ENCODE peak calls at places on chromosomes 6 and 20, in seven cellular contexts. One of them, this sample, is unnamed.

GRCh38 chr6:22141271-22141745 is 155.5 kb downstream of the PRL start:
- DNase-seq in B cell: no peak
- DNase-seq in ovary: no peak
- DNase-seq in left ventricle myocardium inferior: no peak
- DNase-seq in heart left ventricle: peak
- DNase-seq in GM10248: no peak
- DNase-seq in Calu3: peak
- DNase-seq in this sample: no peak

GRCh38 chr20:32570401-32571190 is 14.5 kb downstream of the NOL4L start:
- DNase-seq in B cell: no peak
- DNase-seq in ovary: no peak
- DNase-seq in left ventricle myocardium inferior: no peak
- DNase-seq in heart left ventricle: no peak
- DNase-seq in GM10248: no peak
- DNase-seq in Calu3: no peak
- DNase-seq in this sample: no peak

GRCh38 chr6:131807644-131808459 is at the start of gene ENPP1:
- DNase-seq in B cell: peak
- DNase-seq in ovary: peak
- DNase-seq in left ventricle myocardium inferior: peak
- DNase-seq in heart left ventricle: peak
- DNase-seq in GM10248: peak
- DNase-seq in Calu3: peak
- DNase-seq in this sample: peak

GRCh38 chr20:10005885-10006284 is 28.9 kb upstream of the ANKEF1 start:
- DNase-seq in B cell: no peak
- DNase-seq in ovary: no peak
- DNase-seq in left ventricle myocardium inferior: no peak
- DNase-seq in heart left ventricle: no peak
- DNase-seq in GM10248: no peak
- DNase-seq in Calu3: no peak
- DNase-seq in this sample: no peak

GRCh38 chr6:47464052-47464451 is 13.5 kb upstream of the CD2AP start:
- DNase-seq in B cell: no peak
- DNase-seq in ovary: no peak
- DNase-seq in left ventricle myocardium inferior: no peak
- DNase-seq in heart left ventricle: no peak
- DNase-seq in GM10248: no peak
- DNase-seq in Calu3: no peak
- DNase-seq in this sample: no peak

GRCh38 chr20:32575805-32576204 is 9.3 kb downstream of the NOL4L start:
- DNase-seq in B cell: no peak
- DNase-seq in ovary: no peak
- DNase-seq in left ventricle myocardium inferior: no peak
- DNase-seq in heart left ventricle: no peak
- DNase-seq in GM10248: no peak
- DNase-seq in Calu3: no peak
- DNase-seq in this sample: no peak

GRCh38 chr20:62065669-62066338 is at the start of gene TAF4:
- DNase-seq in B cell: peak
- DNase-seq in ovary: peak
- DNase-seq in left ventricle myocardium inferior: peak
- DNase-seq in heart left ventricle: peak
- DNase-seq in GM10248: peak
- DNase-seq in Calu3: peak
- DNase-seq in this sample: peak

GRCh38 chr6:163843194-163843593 is 428.7 kb downstream of the QKI start:
- DNase-seq in B cell: no peak
- DNase-seq in ovary: no peak
- DNase-seq in left ventricle myocardium inferior: no peak
- DNase-seq in heart left ventricle: no peak
- DNase-seq in GM10248: no peak
- DNase-seq in Calu3: no peak
- DNase-seq in this sample: no peak

GRCh38 chr20:19784511-19785172 is 26.6 kb downstream of the RIN2 start:
- DNase-seq in B cell: peak
- DNase-seq in ovary: peak
- DNase-seq in left ventricle myocardium inferior: peak
- DNase-seq in heart left ventricle: peak
- DNase-seq in GM10248: peak
- DNase-seq in Calu3: peak
- DNase-seq in this sample: peak

GRCh38 chr6:114159727-114160126 is 183.1 kb downstream of the HS3ST5 start:
- DNase-seq in B cell: no peak
- DNase-seq in ovary: no peak
- DNase-seq in left ventricle myocardium inferior: no peak
- DNase-seq in heart left ventricle: no peak
- DNase-seq in GM10248: no peak
- DNase-seq in Calu3: no peak
- DNase-seq in this sample: no peak

GRCh38 chr6:46269447-46270229 is 98.9 kb upstream of the ENPP5 start:
- DNase-seq in B cell: no peak
- DNase-seq in ovary: peak
- DNase-seq in left ventricle myocardium inferior: peak
- DNase-seq in heart left ventricle: peak
- DNase-seq in GM10248: no peak
- DNase-seq in Calu3: no peak
- DNase-seq in this sample: no peak

GRCh38 chr6:8299034-8299433 is 136.3 kb downstream of the SLC35B3 start:
- DNase-seq in B cell: no peak
- DNase-seq in ovary: no peak
- DNase-seq in left ventricle myocardium inferior: no peak
- DNase-seq in heart left ventricle: no peak
- DNase-seq in GM10248: no peak
- DNase-seq in Calu3: no peak
- DNase-seq in this sample: no peak

GRCh38 chr20:39785252-39785917 is 823.2 kb downstream of the DHX35 start:
- DNase-seq in B cell: no peak
- DNase-seq in ovary: no peak
- DNase-seq in left ventricle myocardium inferior: no peak
- DNase-seq in heart left ventricle: no peak
- DNase-seq in GM10248: no peak
- DNase-seq in Calu3: no peak
- DNase-seq in this sample: no peak
- TF ChIP-seq CTCF in B cell: no peak
- TF ChIP-seq CTCF in ovary: no peak
- TF ChIP-seq CTCF in left ventricle myocardium inferior: no peak
- TF ChIP-seq CTCF in heart left ventricle: no peak
- TF ChIP-seq CTCF in GM10248: no peak
- TF ChIP-seq CTCF in Calu3: no peak
- TF ChIP-seq CTCF in this sample: no peak

GRCh38 chr6:155177369-155177961 is 86.3 kb upstream of the CLDN20 start:
- DNase-seq in B cell: no peak
- DNase-seq in ovary: no peak
- DNase-seq in left ventricle myocardium inferior: no peak
- DNase-seq in heart left ventricle: no peak
- DNase-seq in GM10248: no peak
- DNase-seq in Calu3: peak
- DNase-seq in this sample: no peak
- TF ChIP-seq CTCF in B cell: peak
- TF ChIP-seq CTCF in ovary: peak
- TF ChIP-seq CTCF in left ventricle myocardium inferior: peak
- TF ChIP-seq CTCF in heart left ventricle: peak
- TF ChIP-seq CTCF in GM10248: peak
- TF ChIP-seq CTCF in Calu3: peak
- TF ChIP-seq CTCF in this sample: peak

GRCh38 chr20:40648505-40649072 is 40.4 kb downstream of the MAFB start:
- DNase-seq in B cell: no peak
- DNase-seq in ovary: no peak
- DNase-seq in left ventricle myocardium inferior: no peak
- DNase-seq in heart left ventricle: no peak
- DNase-seq in GM10248: no peak
- DNase-seq in Calu3: no peak
- DNase-seq in this sample: no peak
- TF ChIP-seq CTCF in B cell: no peak
- TF ChIP-seq CTCF in ovary: no peak
- TF ChIP-seq CTCF in left ventricle myocardium inferior: no peak
- TF ChIP-seq CTCF in heart left ventricle: no peak
- TF ChIP-seq CTCF in GM10248: no peak
- TF ChIP-seq CTCF in Calu3: no peak
- TF ChIP-seq CTCF in this sample: no peak

GRCh38 chr6:55531496-55531895 is 47.5 kb downstream of the HMGCLL1 start:
- DNase-seq in B cell: no peak
- DNase-seq in ovary: no peak
- DNase-seq in left ventricle myocardium inferior: no peak
- DNase-seq in heart left ventricle: no peak
- DNase-seq in GM10248: no peak
- DNase-seq in Calu3: no peak
- DNase-seq in this sample: no peak

GRCh38 chr6:55524441-55524840 is 54.6 kb downstream of the HMGCLL1 start:
- DNase-seq in B cell: no peak
- DNase-seq in ovary: no peak
- DNase-seq in left ventricle myocardium inferior: no peak
- DNase-seq in heart left ventricle: no peak
- DNase-seq in GM10248: no peak
- DNase-seq in Calu3: no peak
- DNase-seq in this sample: no peak

DNA sequence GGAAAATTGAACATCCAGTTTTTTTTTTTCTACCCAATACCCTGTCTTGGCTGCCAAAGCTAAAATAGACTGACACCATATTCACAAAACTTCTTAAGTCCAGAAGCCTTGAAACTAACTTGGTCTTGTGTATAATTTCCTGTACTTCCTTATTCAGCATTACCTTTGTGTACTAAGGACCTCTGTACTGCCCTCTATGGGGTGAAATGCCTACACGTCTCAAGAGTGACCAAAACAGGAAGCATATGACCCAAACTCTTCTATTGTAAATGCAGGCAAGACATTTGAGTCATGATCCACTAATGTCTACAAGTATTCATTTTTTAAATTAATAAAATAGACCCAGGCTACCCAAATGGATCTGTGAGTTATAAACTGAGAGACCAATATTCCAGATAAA is 50.4 kb downstream of the HMGCLL1 start:
- DNase-seq in B cell: no peak
- DNase-seq in ovary: no peak
- DNase-seq in left ventricle myocardium inferior: no peak
- DNase-seq in heart left ventricle: no peak
- DNase-seq in GM10248: peak
- DNase-seq in Calu3: peak
- DNase-seq in this sample: peak
- TF ChIP-seq CTCF in B cell: no peak
- TF ChIP-seq CTCF in ovary: no peak
- TF ChIP-seq CTCF in left ventricle myocardium inferior: peak
- TF ChIP-seq CTCF in heart left ventricle: no peak
- TF ChIP-seq CTCF in GM10248: no peak
- TF ChIP-seq CTCF in Calu3: peak
- TF ChIP-seq CTCF in this sample: no peak

GRCh38 chr6:190596-191395 is 101.5 kb upstream of the DUSP22 start:
- DNase-seq in B cell: no peak
- DNase-seq in ovary: no peak
- DNase-seq in left ventricle myocardium inferior: no peak
- DNase-seq in heart left ventricle: no peak
- DNase-seq in GM10248: no peak
- DNase-seq in Calu3: no peak
- DNase-seq in this sample: no peak

GRCh38 chr6:191487-192312 is 100.6 kb upstream of the DUSP22 start:
- DNase-seq in B cell: no peak
- DNase-seq in ovary: no peak
- DNase-seq in left ventricle myocardium inferior: no peak
- DNase-seq in heart left ventricle: no peak
- DNase-seq in GM10248: no peak
- DNase-seq in Calu3: no peak
- DNase-seq in this sample: no peak

GRCh38 chr6:193180-193579 is 99.1 kb upstream of the DUSP22 start:
- DNase-seq in B cell: no peak
- DNase-seq in ovary: no peak
- DNase-seq in left ventricle myocardium inferior: no peak
- DNase-seq in heart left ventricle: no peak
- DNase-seq in GM10248: no peak
- DNase-seq in Calu3: no peak
- DNase-seq in this sample: no peak

GRCh38 chr6:193773-194310 is 98.4 kb upstream of the DUSP22 start:
- DNase-seq in B cell: no peak
- DNase-seq in ovary: no peak
- DNase-seq in left ventricle myocardium inferior: no peak
- DNase-seq in heart left ventricle: no peak
- DNase-seq in GM10248: peak
- DNase-seq in Calu3: no peak
- DNase-seq in this sample: peak

DNA sequence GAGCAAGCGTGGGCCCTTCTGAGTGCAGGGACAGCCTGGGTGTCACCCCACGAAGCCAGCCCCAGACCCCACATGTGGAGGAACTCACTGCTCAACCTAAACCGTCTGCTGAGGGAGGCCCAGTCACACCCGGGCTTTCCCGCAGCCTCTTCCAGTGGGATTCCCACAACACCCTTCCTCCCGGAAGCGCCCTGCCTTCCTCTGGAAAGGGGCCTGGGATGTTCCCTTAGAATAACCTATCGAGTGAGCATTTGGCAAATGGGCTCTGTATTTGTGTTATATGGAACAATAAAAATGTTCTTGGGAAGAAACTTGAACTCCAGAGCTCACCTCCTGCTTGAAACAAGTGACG is 100.0 kb upstream of the DUSP22 start:
- DNase-seq in B cell: no peak
- DNase-seq in ovary: no peak
- DNase-seq in left ventricle myocardium inferior: no peak
- DNase-seq in heart left ventricle: no peak
- DNase-seq in GM10248: no peak
- DNase-seq in Calu3: no peak
- DNase-seq in this sample: no peak
- TF ChIP-seq CTCF in B cell: no peak
- TF ChIP-seq CTCF in ovary: no peak
- TF ChIP-seq CTCF in left ventricle myocardium inferior: no peak
- TF ChIP-seq CTCF in heart left ventricle: no peak
- TF ChIP-seq CTCF in GM10248: no peak
- TF ChIP-seq CTCF in Calu3: no peak
- TF ChIP-seq CTCF in this sample: no peak

DNA sequence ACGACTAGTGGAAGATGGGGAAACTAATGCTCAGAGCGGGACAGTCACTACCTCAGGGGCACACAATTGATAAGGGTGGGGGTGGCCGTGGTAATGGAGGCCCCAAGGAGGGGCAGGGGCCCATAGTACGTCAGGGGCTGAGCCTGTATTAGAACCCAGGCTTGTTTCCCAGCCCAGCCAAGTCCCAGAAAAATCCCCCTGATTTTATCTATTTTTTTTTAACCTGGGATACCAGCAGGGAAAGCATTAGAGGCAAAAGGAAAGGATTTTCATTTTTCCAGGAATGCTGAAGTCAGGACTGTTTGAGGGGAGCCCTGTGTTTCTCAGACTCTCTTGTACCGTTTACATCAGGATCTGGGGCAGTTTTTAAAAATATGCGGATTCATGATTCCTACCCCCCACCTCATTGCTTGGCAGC is 382 bp downstream of the MYH7B start:
- DNase-seq in B cell: no peak
- DNase-seq in ovary: no peak
- DNase-seq in left ventricle myocardium inferior: no peak
- DNase-seq in heart left ventricle: no peak
- DNase-seq in GM10248: no peak
- DNase-seq in Calu3: no peak
- DNase-seq in this sample: no peak
- TF ChIP-seq CTCF in B cell: peak
- TF ChIP-seq CTCF in ovary: no peak
- TF ChIP-seq CTCF in left ventricle myocardium inferior: peak
- TF ChIP-seq CTCF in heart left ventricle: no peak
- TF ChIP-seq CTCF in GM10248: no peak
- TF ChIP-seq CTCF in Calu3: no peak
- TF ChIP-seq CTCF in this sample: no peak